ENCODE peak calls at places on chromosomes 5 and 9, in five cellular contexts. U is uterus, N is prostate gland, W is thoracic aorta, Q is cardiac muscle cell. B is an unnamed sample.
A peak's percentile ranks its signal among the peaks of the same experiment; 100 is the strongest.

GRCh38 chr5:157549283-157549629 is 26.3 kb downstream of the ADAM19 start:
- DNase-seq in N (no peak), W (no peak), Q (no peak), U (no peak), B (no peak)

GRCh38 chr5:11064763-11065450 is 303.9 kb upstream of the DAP start:
- DNase-seq in N (no peak), U (no peak), W (no peak), Q (no peak), B (no peak)

GRCh38 chr9:95772320-95773060 is 103.0 kb upstream of the ERCC6L2 start:
- DNase-seq in W (no peak), N (peak; percentile 69), Q (peak; percentile 86), U (peak; percentile 48), B (no peak)

GRCh38 chr5:113989913-113990305 is 372.0 kb upstream of the KCNN2 start:
- DNase-seq in W (no peak), U (no peak), Q (no peak), N (no peak), B (no peak)

GRCh38 chr5:115423541-115423940 is 121.0 kb downstream of the FEM1C start:
- DNase-seq in W (no peak), N (no peak), Q (peak; percentile 59), U (peak; percentile 17), B (no peak)

GRCh38 chr9:138075496-138075895 is 197.9 kb downstream of the CACNA1B start:
- DNase-seq in Q (no peak), W (no peak), U (peak; percentile 9), N (no peak), B (no peak)

GRCh38 chr9:1271786-1272185 is 221.6 kb downstream of the DMRT2 start:
- DNase-seq in U (no peak), Q (no peak), N (no peak), W (no peak), B (no peak)

GRCh38 chr5:132506094-132506692 is 15.6 kb upstream of the IRF1 start:
- DNase-seq in N (no peak), U (peak; percentile 24), W (no peak), Q (peak; percentile 95), B (no peak)

GRCh38 chr9:93128011-93128714 is 5.9 kb downstream of the NINJ1 start:
- DNase-seq in N (no peak), W (peak; percentile 0), Q (no peak), U (peak; percentile 15), B (no peak)

GRCh38 chr9:94533601-94534000 is 21.3 kb upstream of the PCAT7 start:
- DNase-seq in Q (no peak), U (no peak), W (no peak), N (no peak), B (no peak)

GRCh38 chr9:13387668-13388124 is 108.2 kb upstream of the MPDZ start:
- DNase-seq in Q (no peak), W (no peak), U (no peak), N (no peak), B (no peak)

GRCh38 chr5:329758-330149 is 8.2 kb downstream of the AHRR start:
- DNase-seq in U (no peak), W (no peak), Q (no peak), N (no peak), B (no peak)

GRCh38 chr5:92019376-92019990 is 636.4 kb upstream of the ARRDC3 start:
- DNase-seq in N (no peak), U (no peak), W (no peak), Q (no peak), B (no peak)

GRCh38 chr9:69785757-69786156 is 25.9 kb upstream of the PTAR1 start:
- DNase-seq in Q (peak; percentile 62), U (no peak), N (no peak), W (no peak), B (no peak)

GRCh38 chr5:160165137-160166068 is 46.2 kb upstream of the PWWP2A start:
- DNase-seq in Q (peak; percentile 99), N (no peak), U (peak; percentile 91), W (peak; percentile 83), B (peak; percentile 15)

GRCh38 chr5:173623296-173623771 is 6.9 kb upstream of the BOD1 start:
- DNase-seq in N (no peak), W (no peak), Q (no peak), U (no peak), B (no peak)

GRCh38 chr9:5375091-5375490 is 35.4 kb upstream of the RLN1 start:
- DNase-seq in U (no peak), Q (peak; percentile 12), W (no peak), N (no peak), B (no peak)

GRCh38 chr9:105053209-105053652 is 125.3 kb upstream of the ABCA1 start:
- DNase-seq in U (no peak), Q (peak; percentile 87), N (no peak), W (no peak), B (no peak)

GRCh38 chr9:9921771-9922170 is 691.0 kb downstream of the PTPRD start:
- DNase-seq in W (no peak), N (no peak), U (no peak), Q (no peak), B (no peak)

GRCh38 chr5:163383754-163384153 is 53.6 kb upstream of the CCNG1 start:
- DNase-seq in Q (no peak), U (no peak), W (no peak), N (no peak), B (no peak)

DNA sequence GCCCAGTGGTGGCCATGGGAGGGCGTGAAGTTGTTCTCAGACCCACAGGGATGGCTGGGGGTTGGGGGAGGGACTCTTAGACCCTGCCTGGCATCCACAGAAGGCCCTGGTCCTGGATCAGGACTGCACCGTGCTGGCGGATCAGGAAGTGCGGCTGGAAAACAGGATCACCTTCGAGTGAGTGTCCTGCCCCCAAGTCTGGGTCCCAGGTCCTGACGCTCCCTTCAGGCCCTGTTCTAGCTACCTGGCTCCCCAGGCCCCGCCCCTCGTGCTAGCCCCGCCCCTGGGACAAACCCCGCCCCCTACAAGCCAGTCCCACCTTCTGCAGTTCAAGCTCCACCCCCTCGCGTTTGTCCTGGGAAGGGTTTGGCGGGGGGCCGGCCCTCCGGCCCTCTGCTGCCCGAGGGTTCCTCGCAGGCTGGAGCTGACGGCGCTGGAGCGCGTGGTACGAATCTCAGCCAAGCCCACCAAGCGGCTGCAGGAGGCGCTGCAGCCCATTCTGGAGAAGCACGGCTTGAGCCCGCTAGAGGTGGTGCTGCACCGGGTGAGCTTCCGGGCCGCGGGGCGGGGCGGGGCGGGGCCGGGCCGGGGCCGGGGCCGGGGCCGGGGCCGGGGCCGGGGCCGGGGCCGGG is 12.9 kb downstream of the RGS14 start:
- DNase-seq in Q (peak; percentile 95), N (peak; percentile 87), W (no peak), U (peak; percentile 77), B (no peak)
- H3K4me3 ChIP-seq in Q (no peak overlapping the region), N (peak overlapping the region; percentile 38), W (peak overlapping the region; percentile 66), U (peak overlapping the region; percentile 21), B (peak overlapping the region; percentile 45)

DNA sequence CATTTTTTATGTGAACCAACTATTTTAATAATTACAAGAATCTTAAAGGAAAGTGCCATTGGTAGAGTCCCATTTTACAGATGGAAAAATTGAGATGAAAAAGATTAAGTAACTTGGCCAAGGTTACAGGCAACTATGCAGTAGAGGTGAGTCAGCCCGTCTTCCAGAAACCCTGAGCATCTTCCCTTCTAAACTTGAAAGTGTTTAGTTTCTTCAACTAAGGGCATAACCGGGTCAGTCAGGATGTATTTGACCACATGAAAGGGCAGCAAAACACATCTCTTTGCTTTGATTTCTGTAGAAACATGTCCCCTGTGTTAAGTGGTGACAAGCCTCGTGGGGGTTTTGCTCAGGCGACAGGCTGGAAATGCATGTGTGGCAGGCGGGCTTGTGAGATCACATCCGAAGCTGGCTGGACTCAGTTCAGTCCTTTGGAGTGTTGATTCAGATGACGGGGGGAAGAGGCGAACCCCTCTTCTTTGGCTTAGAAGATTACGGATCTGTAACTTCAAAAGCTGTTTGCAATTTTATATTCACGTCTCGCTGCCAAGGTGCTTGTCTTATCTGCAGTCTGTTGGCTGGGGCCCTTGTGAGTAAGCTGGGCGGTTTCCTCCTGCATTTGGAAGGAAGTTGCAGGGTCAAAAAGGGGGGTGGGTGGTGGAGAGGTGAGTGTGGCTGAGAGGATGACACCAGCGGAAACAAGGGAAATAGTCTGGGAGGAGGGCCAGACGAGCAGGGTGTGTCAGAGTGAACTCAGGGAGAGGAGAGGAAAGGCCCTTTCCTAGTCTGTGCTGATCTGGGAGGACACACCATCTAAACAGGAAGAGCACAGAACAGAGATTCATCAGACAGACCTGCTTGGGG is 78.9 kb upstream of the RPS23 start:
- DNase-seq in N (peak; percentile 70), Q (peak; percentile 96), W (peak; percentile 86), U (peak; percentile 91), B (peak; percentile 33)
- H3K27ac ChIP-seq in N (no peak overlapping the region), Q (peak overlapping the region; percentile 3), W (peak overlapping the region; percentile 74), U (peak overlapping the region; percentile 68), B (peak overlapping the region; percentile 69)

DNA sequence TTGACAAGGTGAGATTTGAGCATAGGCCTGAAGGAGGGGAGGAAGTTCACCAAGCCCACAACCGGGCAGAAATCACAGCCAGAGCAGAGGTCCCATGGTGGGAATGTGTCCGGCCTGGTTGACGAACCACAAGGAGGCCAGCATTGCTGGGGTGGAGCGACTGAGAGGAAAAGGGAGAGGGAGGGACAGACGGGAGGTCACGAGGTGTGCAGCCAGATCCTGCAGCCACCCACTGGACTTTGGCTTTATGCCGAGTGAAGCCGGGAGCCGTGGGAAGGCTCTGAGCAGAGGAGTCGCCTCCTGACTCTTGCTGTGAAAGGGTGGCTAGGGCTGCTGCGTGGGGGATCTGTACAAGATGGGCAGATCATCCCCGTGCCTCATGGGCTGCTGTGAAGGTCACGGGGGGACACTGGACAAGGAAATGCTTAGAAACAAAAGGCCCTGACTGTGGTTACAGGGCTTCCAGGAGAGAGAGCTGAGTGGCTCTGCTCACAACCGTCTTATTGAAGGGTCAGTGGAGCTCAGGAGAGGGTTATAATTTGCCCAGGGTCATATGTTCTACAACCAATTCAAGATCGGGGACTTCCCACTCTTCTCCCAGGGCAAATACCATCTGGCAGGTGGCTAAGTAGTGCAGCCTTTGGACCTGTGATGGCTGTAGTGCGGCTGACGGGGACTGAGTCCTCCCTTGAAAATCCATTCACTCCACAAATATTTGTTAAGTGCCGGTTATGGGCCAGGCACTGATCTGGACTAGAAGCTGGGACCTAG is 15.6 kb upstream of the CD74 start:
- DNase-seq in Q (peak; percentile 81), N (no peak), W (no peak), U (peak; percentile 60), B (no peak)
- H3K4me3 ChIP-seq in Q (no peak overlapping the region), N (no peak overlapping the region), W (no peak overlapping the region), U (no peak overlapping the region), B (no peak overlapping the region)

DNA sequence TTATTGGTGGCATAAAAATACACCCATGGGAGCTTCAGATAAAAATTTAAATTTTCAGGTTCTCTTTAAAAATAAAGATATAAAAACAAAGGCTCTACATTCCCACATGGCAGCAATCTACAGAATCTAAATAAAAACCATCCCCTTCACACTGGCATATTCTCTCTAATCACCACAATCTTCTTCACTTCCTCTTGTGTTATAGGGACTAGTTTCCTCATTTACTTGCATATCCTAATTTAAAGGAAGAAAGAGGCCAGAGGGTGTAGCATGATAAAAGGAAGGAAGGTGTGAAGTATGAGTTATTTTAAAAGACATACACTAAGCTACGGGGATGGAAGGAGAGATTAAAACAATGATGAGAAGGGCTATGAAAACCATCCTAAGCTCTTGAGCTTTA is 390.5 kb downstream of the ZNF608 start:
- DNase-seq in Q (no peak), W (no peak), U (no peak), N (no peak), B (no peak)
- H3K27ac ChIP-seq in Q (no peak overlapping the region), W (no peak overlapping the region), U (no peak overlapping the region), N (no peak overlapping the region), B (no peak overlapping the region)

DNA sequence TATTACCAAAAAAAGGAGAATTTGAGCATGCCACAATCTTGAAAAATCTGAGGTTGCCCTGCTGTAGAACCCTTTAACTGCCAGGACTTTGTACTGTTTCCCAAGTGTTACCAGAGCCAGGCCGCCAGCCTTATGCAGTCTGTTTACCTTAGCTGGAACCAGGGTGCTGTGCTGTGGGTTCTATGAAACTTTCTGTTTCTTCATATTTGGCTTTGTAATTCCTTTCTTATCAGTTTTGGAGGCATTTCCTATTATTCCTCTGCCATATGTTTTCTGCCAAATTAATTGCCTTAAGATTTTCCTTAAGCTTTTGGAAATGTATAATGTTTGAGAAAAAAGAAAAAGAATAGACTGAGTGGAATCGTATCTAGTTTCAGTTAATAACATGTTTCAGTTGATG is 2.1 kb downstream of the S1PR3 start:
- DNase-seq in W (no peak), N (no peak), U (no peak), Q (peak; percentile 68), B (no peak)
- H3K4me3 ChIP-seq in W (peak overlapping the region; percentile 95), N (peak overlapping the region; percentile 0), U (no peak overlapping the region), Q (no peak overlapping the region), B (peak overlapping the region; percentile 17)